ENCODE peak calls at places on chromosomes 5 and 9, in six cellular contexts. A is pancreas; H is CD4-positive, CD25-positive, alpha-beta regulatory T cell; J is mesendoderm; X is BE2C; M is heart right ventricle. C is an unnamed sample.
A peak's percentile ranks its signal among the peaks of the same experiment; 100 is the strongest.

GRCh38 chr9:73370053-73370452 is 218.4 kb downstream of the ANXA1 start:
- DNase-seq in A (no peak), J (peak; percentile 83), X (no peak), H (no peak), M (no peak), C (no peak)

GRCh38 chr5:78920604-78921003 is 64.5 kb downstream of the ARSB start:
- DNase-seq in A (no peak), J (peak; percentile 77), M (peak; percentile 34), X (peak; percentile 21), H (no peak), C (no peak)

GRCh38 chr9:88291853-88292252 is 96.4 kb upstream of the SPIN1 start:
- DNase-seq in M (no peak), X (no peak), J (no peak), A (no peak), H (no peak), C (no peak)

GRCh38 chr9:36974731-36975130 is 59.3 kb downstream of the PAX5 start:
- DNase-seq in H (no peak), A (no peak), J (no peak), M (no peak), X (no peak), C (no peak)

GRCh38 chr5:134550271-134551214 is 25.1 kb downstream of the JADE2 start:
- DNase-seq in H (no peak), M (no peak), X (no peak), A (no peak), J (no peak), C (no peak)

GRCh38 chr5:53368516-53368915 is 111.9 kb upstream of the FST start:
- DNase-seq in M (no peak), A (no peak), X (no peak), H (no peak), J (no peak), C (no peak)

GRCh38 chr9:130741831-130742449 is 48.4 kb downstream of the EXOSC2 start:
- DNase-seq in A (no peak), M (no peak), J (no peak), H (no peak), X (no peak), C (no peak)

GRCh38 chr5:28580616-28581015 is 1542.2 kb upstream of the CDH9 start:
- DNase-seq in A (no peak), X (no peak), J (no peak), M (no peak), H (no peak), C (no peak)

GRCh38 chr5:133276171-133276570 is 224.4 kb downstream of the HSPA4 start:
- DNase-seq in A (no peak), X (no peak), H (no peak), M (no peak), J (no peak), C (no peak)

GRCh38 chr5:147636585-147636984 is 126.7 kb upstream of the DPYSL3 start:
- DNase-seq in J (no peak), X (no peak), H (no peak), A (no peak), M (no peak), C (no peak)

GRCh38 chr9:112971415-112971814 is 40.6 kb downstream of the ZNF883 start:
- DNase-seq in A (no peak), J (peak; percentile 56), H (no peak), M (no peak), X (peak; percentile 12), C (no peak)

DNA sequence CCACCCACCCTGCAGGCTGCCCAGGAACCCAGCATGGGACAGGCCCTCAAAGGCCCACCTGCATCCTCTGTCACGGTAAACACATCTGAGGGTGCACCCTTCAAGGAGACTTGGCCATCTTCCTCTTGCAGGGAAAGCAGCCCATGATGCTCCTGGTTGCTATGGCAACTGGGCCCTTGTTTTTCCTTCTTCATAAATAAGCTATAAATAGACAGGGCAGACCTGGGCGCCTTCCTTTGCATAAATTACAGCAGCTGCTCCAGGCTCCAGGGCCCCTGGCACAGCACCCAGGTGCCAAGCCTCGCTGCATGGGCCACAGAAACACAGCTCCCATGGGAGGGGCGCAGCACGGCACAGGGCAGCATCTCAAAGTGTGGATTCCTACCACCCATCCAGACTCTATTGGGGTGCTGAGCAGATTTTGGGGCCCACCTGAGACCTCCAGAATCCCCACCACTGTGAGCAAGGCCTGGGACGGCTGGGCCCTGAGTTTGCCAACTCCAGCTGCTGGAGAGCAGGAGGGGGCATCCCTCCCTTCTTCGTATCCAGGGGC is 5.8 kb upstream of the PSMB7 start:
- DNase-seq in M (no peak), A (no peak), X (no peak), J (peak; percentile 47), H (no peak), C (no peak)
- H3K4me1 ChIP-seq in M (no peaks in the 10 kb centered on the region), A (no peaks in the 10 kb centered on the region), X (no peaks in the 10 kb centered on the region), J (no peaks in the 10 kb centered on the region), H (no peaks in the 10 kb centered on the region), C (no peaks in the 10 kb centered on the region)

GRCh38 chr5:157808043-157808442 is 50.9 kb downstream of the CLINT1 start:
- DNase-seq in X (no peak), M (no peak), H (no peak), J (no peak), A (no peak), C (no peak)
- H3K36me3 ChIP-seq in X (peaks cover 73% of the 10 kb centered on the region), M (peaks cover 14% of the 10 kb centered on the region), H (peaks cover 86% of the 10 kb centered on the region), J (peaks cover 2% of the 10 kb centered on the region), A (peaks cover 43% of the 10 kb centered on the region), C (peaks cover 9% of the 10 kb centered on the region)

DNA sequence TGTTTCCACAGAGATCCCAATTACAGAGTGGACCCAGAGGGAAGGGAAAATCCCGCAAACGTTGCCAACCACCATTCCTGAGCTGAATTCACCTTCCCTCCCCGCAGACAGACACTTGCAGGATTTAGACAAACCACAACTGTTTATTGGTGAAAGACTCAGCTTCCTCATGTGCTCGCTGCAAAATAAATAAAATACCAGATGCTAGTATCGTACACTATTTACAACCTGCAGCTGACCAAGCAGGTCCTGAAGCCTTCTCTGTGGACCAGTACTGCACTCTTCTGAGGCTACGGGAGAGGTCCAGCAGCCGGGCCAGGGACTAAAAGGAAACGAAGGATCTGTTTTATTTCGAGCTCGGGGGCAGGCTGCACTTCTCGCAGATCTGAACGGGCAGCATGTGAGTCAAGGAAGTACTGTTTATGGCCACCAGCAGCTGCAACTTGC is 2.4 kb downstream of the CCNO start:
- DNase-seq in X (no peak), J (no peak), A (no peak), H (no peak), M (no peak), C (no peak)
- H3K4me3 ChIP-seq in X (peak overlapping the region; percentile 18), J (no peak overlapping the region), A (peak overlapping the region; percentile 61), H (no peak overlapping the region), M (peak overlapping the region; percentile 25), C (peak overlapping the region; percentile 72)

GRCh38 chr5:107654827-107655226 is 15.9 kb downstream of the EFNA5 start:
- DNase-seq in J (no peak), A (no peak), M (no peak), X (no peak), H (no peak), C (no peak)
- H3K4me1 ChIP-seq in J (peaks cover 3% of the 10 kb centered on the region), A (no peaks in the 10 kb centered on the region), M (no peaks in the 10 kb centered on the region), X (peaks cover 12% of the 10 kb centered on the region), H (no peaks in the 10 kb centered on the region), C (peaks cover 4% of the 10 kb centered on the region)

DNA sequence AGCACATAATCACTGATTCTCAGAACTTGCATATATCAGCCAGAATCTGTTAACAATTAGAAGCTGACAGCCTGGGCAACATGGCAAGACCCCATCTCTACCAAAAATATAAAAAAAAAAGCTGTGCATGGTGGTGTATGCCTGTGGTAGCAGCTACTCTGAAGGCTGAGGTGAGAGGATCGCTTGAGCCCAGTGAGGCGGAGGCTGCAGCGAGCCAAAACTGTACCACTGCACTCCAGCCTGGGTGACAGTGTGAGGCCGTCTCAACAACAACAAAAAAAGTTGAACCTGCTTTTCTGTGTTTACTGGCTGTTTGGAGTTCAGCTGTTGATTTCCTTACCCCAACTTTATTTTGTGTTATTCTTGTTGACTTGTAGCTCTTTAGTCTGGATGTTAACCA is 66.8 kb downstream of the GOLPH3 start:
- DNase-seq in X (no peak), A (no peak), H (no peak), J (no peak), M (no peak), C (no peak)
- H3K36me3 ChIP-seq in X (peaks cover 47% of the 10 kb centered on the region), A (peaks cover 46% of the 10 kb centered on the region), H (peaks cover 65% of the 10 kb centered on the region), J (peaks cover 6% of the 10 kb centered on the region), M (peaks cover 57% of the 10 kb centered on the region), C (peaks cover 11% of the 10 kb centered on the region)

DNA sequence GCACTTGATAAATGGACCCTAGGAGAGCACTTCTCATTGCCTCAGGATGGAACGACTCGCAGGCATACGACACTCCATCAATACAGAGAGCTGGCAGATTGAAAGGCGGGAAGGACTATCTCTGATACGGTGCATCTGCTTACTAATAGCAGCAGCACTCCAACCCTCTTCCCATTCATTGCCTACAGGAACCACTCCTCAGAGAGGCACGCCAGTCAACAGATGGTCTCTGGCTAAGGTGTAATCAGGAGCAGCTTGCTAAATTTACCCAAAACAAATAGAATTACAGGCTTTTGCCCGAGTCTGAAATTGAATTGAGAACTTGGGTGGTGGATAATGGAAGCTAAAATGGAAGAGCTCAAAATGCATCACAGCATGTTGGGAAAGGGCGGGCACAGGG is 168.0 kb downstream of the EFNA5 start:
- DNase-seq in J (peak; percentile 38), X (peak; percentile 85), H (no peak), M (no peak), A (no peak), C (no peak)
- H3K4me3 ChIP-seq in J (no peak overlapping the region), X (peak overlapping the region; percentile 52), H (peak overlapping the region; percentile 67), M (no peak overlapping the region), A (no peak overlapping the region), C (no peak overlapping the region)

GRCh38 chr9:97904725-97905124 is 17.6 kb downstream of the TRMO start:
- DNase-seq in M (no peak), X (no peak), J (no peak), A (no peak), H (peak; percentile 61), C (no peak)

GRCh38 chr9:97905228-97905627 is 17.1 kb downstream of the TRMO start:
- DNase-seq in J (no peak), A (no peak), H (peak; percentile 66), X (no peak), M (no peak), C (no peak)

GRCh38 chr9:97907051-97907450 is 15.2 kb downstream of the TRMO start:
- DNase-seq in X (no peak), M (no peak), J (no peak), H (no peak), A (no peak), C (no peak)

GRCh38 chr9:97907632-97908031 is 14.7 kb downstream of the TRMO start:
- DNase-seq in J (no peak), X (no peak), H (no peak), A (no peak), M (no peak), C (no peak)

DNA sequence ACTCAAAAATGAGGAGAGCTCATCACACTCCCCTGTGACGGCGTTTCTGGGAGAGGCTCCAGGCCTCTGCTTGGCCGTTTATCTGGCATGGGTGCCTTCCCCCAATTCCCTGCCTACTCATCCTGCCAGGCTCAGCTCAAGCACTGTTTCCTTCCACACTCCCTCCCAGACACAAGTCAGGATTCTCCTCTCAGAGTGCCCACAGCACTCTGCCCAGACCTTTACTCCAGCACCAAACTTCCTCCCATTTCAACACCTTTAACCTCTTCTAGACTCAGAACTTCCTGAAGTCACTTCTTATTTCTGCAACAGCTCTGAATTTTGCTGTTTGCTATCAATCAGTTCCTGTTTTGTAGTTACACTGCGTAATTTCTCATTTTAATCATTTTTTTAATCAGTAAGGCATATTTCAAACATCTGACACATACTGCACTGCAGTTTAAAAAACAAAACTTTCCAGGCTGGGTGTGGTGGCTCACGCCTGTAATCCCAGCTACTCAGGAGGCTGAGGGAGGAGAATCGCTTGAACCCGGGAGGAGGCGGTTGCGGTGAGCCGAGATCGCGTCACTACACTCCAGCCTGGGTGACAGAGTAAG is 16.0 kb downstream of the TRMO start:
- DNase-seq in M (peak; percentile 37), H (peak; percentile 51), X (no peak), A (no peak), J (no peak), C (peak; percentile 44)
- H3K4me1 ChIP-seq in M (no peaks in the 10 kb centered on the region), H (peaks cover 87% of the 10 kb centered on the region), X (no peaks in the 10 kb centered on the region), A (no peaks in the 10 kb centered on the region), J (no peaks in the 10 kb centered on the region), C (peaks cover 9% of the 10 kb centered on the region)

GRCh38 chr9:136226680-136227410 is 18.8 kb downstream of the QSOX2 start:
- DNase-seq in X (peak; percentile 50), M (no peak), H (no peak), J (no peak), A (no peak), C (no peak)
- H3K36me3 ChIP-seq in X (peaks cover 46% of the 10 kb centered on the region), M (no peaks in the 10 kb centered on the region), H (peaks cover 17% of the 10 kb centered on the region), J (no peaks in the 10 kb centered on the region), A (peaks cover 14% of the 10 kb centered on the region), C (no peaks in the 10 kb centered on the region)

C was measured in psoas muscle.